ENCODE peak calls at places on chromosome 7, in five cellular contexts. U, S, V, C and A are unnamed samples.

GRCh38 chr7:3991771-3992231 is 690.3 kb upstream of the FOXK1 start:
- DNase-seq in U (no peak), S (no peak), V (no peak), C (no peak), A (no peak)

GRCh38 chr7:101936223-101936611 is 118.8 kb downstream of the CUX1 start:
- DNase-seq in U (no peak), S (no peak), V (no peak), C (no peak), A (no peak)

GRCh38 chr7:130351664-130352015 is 7.0 kb downstream of the CPA5 start:
- DNase-seq in U (no peak), S (no peak), V (no peak), C (no peak), A (no peak)

GRCh38 chr7:156889089-156889488 is 3.9 kb downstream of the LMBR1 start:
- DNase-seq in U (no peak), S (no peak), V (no peak), C (no peak), A (no peak)

GRCh38 chr7:125396466-125397151 is 467.0 kb upstream of the POT1 start:
- DNase-seq in U (no peak), S (no peak), V (no peak), C (no peak), A (no peak)

GRCh38 chr7:38054199-38054598 is 123.8 kb upstream of the STARD3NL start:
- DNase-seq in U (no peak), S (no peak), V (no peak), C (no peak), A (no peak)

GRCh38 chr7:15937571-15937970 is 251.1 kb upstream of the MEOX2 start:
- DNase-seq in U (no peak), S (no peak), V (no peak), C (no peak), A (no peak)

GRCh38 chr7:135235841-135236240 is 2.2 kb downstream of the STRA8 start:
- DNase-seq in U (no peak), S (no peak), V (no peak), C (no peak), A (no peak)

GRCh38 chr7:38179719-38180333 is 1.8 kb downstream of the STARD3NL start:
- DNase-seq in U (no peak), S (no peak), V (no peak), C (no peak), A (no peak)

GRCh38 chr7:127733976-127734375 is 82.0 kb downstream of the SND1 start:
- DNase-seq in U (no peak), S (no peak), V (no peak), C (no peak), A (no peak)

GRCh38 chr7:19051767-19052375 is 65.6 kb downstream of the TWIST1 start:
- DNase-seq in U (no peak), S (peak; percentile 15), V (peak; percentile 29), C (peak; percentile 16), A (peak; percentile 5)

GRCh38 chr7:75625868-75626267 is 112.9 kb downstream of the HIP1 start:
- DNase-seq in U (no peak), S (no peak), V (no peak), C (no peak), A (no peak)

GRCh38 chr7:8418627-8419245 is 14.7 kb upstream of the NXPH1 start:
- DNase-seq in U (peak; percentile 53), S (peak; percentile 66), V (peak; percentile 58), C (peak; percentile 69), A (peak; percentile 49)

GRCh38 chr7:27134392-27134791 is 3.8 kb upstream of the HOXA4 start:
- DNase-seq in U (no peak), S (no peak), V (no peak), C (no peak), A (no peak)

GRCh38 chr7:68364871-68365625 is 1233.2 kb upstream of the AUTS2 start:
- DNase-seq in U (no peak), S (no peak), V (no peak), C (no peak), A (no peak)

GRCh38 chr7:155228459-155228845 is 69.2 kb upstream of the INSIG1 start:
- DNase-seq in U (no peak), S (no peak), V (no peak), C (peak; percentile 54), A (no peak)

GRCh38 chr7:92621026-92621540 is 30.9 kb upstream of the FAM133B start:
- DNase-seq in U (peak; percentile 70), S (peak; percentile 95), V (peak; percentile 80), C (peak; percentile 74), A (peak; percentile 86)

GRCh38 chr7:113076703-113077102 is 9.9 kb downstream of the GPR85 start:
- DNase-seq in U (no peak), S (no peak), V (peak; percentile 29), C (no peak), A (no peak)

GRCh38 chr7:46705416-46706255 is 784.6 kb upstream of the IGFBP3 start:
- DNase-seq in U (no peak), S (no peak), V (no peak), C (no peak), A (no peak)

GRCh38 chr7:39228946-39229345 is 251.2 kb downstream of the POU6F2 start:
- DNase-seq in U (no peak), S (no peak), V (no peak), C (no peak), A (no peak)

GRCh38 chr7:138425026-138425425 is 35.0 kb upstream of the TRIM24 start:
- DNase-seq in U (no peak), S (no peak), V (no peak), C (no peak), A (no peak)

GRCh38 chr7:64686493-64687184 is 20.7 kb downstream of the ZNF107 start:
- DNase-seq in U (no peak), S (no peak), V (no peak), C (no peak), A (no peak)

GRCh38 chr7:64691831-64692230 is 25.9 kb downstream of the ZNF107 start:
- DNase-seq in U (no peak), S (no peak), V (no peak), C (no peak), A (no peak)

GRCh38 chr7:64685741-64686140 is 19.8 kb downstream of the ZNF107 start:
- DNase-seq in U (no peak), S (no peak), V (no peak), C (no peak), A (no peak)

GRCh38 chr7:64685091-64685490 is 19.2 kb downstream of the ZNF107 start:
- DNase-seq in U (no peak), S (no peak), V (no peak), C (no peak), A (no peak)

DNA sequence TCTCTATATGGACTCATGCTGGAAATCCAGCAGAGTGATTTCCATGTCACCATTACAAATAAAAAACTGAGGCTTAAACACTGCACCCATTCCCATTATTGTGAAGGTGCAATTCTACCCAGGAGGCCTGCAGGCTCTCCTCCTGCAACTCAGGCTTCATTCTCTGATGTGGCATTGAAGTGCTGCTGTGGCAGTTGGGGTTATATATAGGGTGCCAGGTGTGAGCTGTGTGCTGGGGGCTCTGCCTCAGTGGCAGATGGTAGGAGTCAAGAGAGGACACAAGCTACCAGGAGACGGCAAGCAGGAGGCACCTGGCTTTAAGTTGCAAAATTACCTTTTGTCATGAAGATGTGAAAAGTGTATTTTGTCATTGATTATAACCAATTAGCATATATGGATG is 21.3 kb downstream of the ZNF107 start:
- DNase-seq in U (no peak), S (no peak), V (no peak), C (no peak), A (no peak)
- H3K9me3 ChIP-seq in U (no peaks in the 10 kb centered on the region), S (peaks cover 52% of the 10 kb centered on the region), V (no peaks in the 10 kb centered on the region), C (no peaks in the 10 kb centered on the region), A (no peaks in the 10 kb centered on the region)

DNA sequence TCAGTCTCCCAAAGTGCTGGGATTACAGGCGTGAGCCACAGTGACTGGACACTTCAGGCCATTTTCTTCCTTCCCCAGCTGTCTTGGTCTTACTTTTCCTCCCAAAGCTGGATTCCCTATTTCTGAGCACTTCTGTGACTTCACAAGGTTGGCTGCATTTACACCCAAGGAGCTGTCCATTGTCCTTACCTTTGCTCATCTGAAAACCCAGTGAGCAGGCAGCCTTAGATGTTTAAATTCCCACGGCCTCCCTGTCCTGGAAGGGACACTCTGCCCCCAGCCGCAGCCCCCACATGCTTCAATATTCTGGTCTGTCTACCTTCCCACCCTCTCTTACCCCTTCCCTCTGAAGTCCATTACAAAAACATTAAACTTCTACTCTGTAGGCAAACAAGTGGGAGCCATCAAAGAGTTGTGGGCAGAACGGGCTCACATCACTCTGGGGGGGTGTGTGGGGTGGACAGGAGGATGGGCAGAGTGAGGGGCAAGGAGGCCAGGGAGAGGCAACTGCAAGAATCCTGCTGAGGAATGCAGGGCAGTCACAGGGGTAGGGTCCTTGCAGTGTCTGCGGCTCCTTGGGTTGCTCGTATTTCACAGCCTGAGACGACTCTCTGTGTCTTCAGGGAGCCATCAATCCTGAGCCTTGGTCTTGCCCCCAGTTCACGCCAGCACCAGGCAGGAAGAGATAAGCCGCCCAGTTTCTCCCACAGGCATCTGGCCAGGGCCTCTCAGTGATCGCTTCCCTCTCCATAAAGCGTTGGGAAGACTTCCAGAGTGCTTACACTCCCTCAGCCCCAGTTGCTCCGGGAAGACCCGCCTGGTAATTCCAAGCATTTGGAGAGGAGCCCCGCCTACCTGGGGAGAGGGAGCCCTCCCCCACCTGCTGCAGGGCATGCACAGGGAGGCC is 74.0 kb upstream of the EFCAB10 start:
- DNase-seq in U (peak; percentile 70), S (no peak), V (no peak), C (peak; percentile 73), A (no peak)
- H3K4me1 ChIP-seq in U (peaks cover 30% of the 10 kb centered on the region), S (peaks cover 3% of the 10 kb centered on the region), V (no peaks in the 10 kb centered on the region), C (peaks cover 34% of the 10 kb centered on the region), A (peaks cover 7% of the 10 kb centered on the region)

GRCh38 chr7:98283127-98283886 is 1.8 kb downstream of the BRI3 start:
- DNase-seq in U (peak; percentile 59), S (no peak), V (no peak), C (peak; percentile 47), A (no peak)

GRCh38 chr7:98286093-98286525 is 4.6 kb downstream of the BRI3 start:
- DNase-seq in U (peak; percentile 75), S (no peak), V (no peak), C (peak; percentile 81), A (no peak)

GRCh38 chr7:98285132-98286092 is 3.9 kb downstream of the BRI3 start:
- DNase-seq in U (no peak), S (no peak), V (no peak), C (no peak), A (no peak)

GRCh38 chr7:98283887-98284222 is 2.4 kb downstream of the BRI3 start:
- DNase-seq in U (no peak), S (no peak), V (no peak), C (no peak), A (no peak)

DNA sequence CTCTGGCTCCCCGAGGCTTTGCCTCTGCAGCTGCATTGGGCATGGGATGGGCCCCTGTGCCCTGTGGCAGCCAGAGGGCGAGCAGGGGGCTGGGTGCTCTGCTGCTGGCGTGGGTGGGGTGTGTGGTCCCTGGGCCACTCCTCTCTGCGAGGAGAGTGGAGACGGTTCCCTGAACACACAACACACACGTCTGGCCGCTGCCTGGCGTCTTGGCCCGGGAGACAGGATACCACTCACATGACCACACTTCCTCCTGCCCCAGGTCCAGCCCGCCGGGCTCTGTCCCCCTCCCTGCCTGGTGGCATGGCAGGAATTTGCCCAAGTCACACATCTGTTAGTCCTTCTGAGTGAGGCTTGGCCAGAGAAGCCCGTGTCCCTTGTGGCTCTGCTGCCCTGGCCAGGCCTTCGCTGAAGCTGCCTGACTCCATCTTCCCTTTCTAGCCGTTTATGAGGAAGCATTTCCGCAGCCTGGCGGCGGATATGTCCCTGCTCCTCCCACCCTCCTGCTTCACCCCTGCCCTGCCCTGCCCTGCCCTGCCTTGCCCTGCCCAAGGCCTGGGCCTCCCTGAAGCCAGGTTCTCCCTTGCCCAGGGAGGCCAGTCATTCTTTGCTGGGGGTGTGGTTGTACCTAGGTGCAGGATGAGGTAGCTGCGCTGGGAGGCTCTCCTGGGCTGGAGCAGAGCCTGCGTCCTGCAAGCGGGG is 3.0 kb downstream of the BRI3 start:
- DNase-seq in U (peak; percentile 84), S (no peak), V (no peak), C (peak; percentile 90), A (no peak)
- H3K36me3 ChIP-seq in U (no peaks in the 10 kb centered on the region), S (no peaks in the 10 kb centered on the region), V (peaks cover 29% of the 10 kb centered on the region), C (no peaks in the 10 kb centered on the region), A (no peaks in the 10 kb centered on the region)

GRCh38 chr7:112069879-112070321 is 136.3 kb downstream of the DOCK4 start:
- DNase-seq in U (no peak), S (no peak), V (no peak), C (no peak), A (no peak)
- H3K9me3 ChIP-seq in U (no peaks in the 10 kb centered on the region), S (no peaks in the 10 kb centered on the region), V (no peaks in the 10 kb centered on the region), C (peaks cover 4% of the 10 kb centered on the region), A (no peaks in the 10 kb centered on the region)